ENCODE peak calls at places on chromosomes 7 and 10, in nine cellular contexts. A is T47D; C is naive thymus-derived CD8-positive, alpha-beta T cell; T is CD8-positive, alpha-beta T cell; D is iris pigment epithelial cell; Z is adrenal gland; J is MV-4-11; S is WTC11; I is activated naive CD8-positive, alpha-beta T cell treated with anti-CD3 and anti-CD28 coated beads for 36 hours. E is an unnamed sample.

GRCh38 chr10:32005050-32005449 is 51.2 kb downstream of the KIF5B start:
- DNase-seq in Z (no peak), T (peak), J (peak), I (peak), D (peak), A (peak), S (peak), C (no peak), E (peak)

GRCh38 chr7:47418910-47419309 is 163.0 kb downstream of the TNS3 start:
- DNase-seq in T (no peak), I (no peak), D (peak), J (no peak), A (no peak), S (no peak), C (no peak), Z (no peak), E (no peak)

GRCh38 chr10:124912487-124912886 is 29.4 kb upstream of the ZRANB1 start:
- DNase-seq in S (no peak), I (no peak), C (no peak), D (no peak), A (no peak), J (no peak), Z (no peak), T (no peak), E (no peak)

GRCh38 chr10:97771913-97772823 is at the start of gene SFRP5:
- DNase-seq in D (no peak), T (no peak), J (no peak), A (no peak), I (peak), Z (no peak), C (no peak), S (peak), E (no peak)

GRCh38 chr10:34254596-34254995 is 560.5 kb downstream of the PARD3 start:
- DNase-seq in C (no peak), D (peak), J (peak), T (no peak), I (peak), Z (no peak), S (no peak), A (no peak), E (peak)

GRCh38 chr10:86047588-86047987 is 319.0 kb downstream of the GRID1 start:
- DNase-seq in A (no peak), I (peak), Z (no peak), C (no peak), S (no peak), J (peak), T (no peak), D (no peak), E (peak)

GRCh38 chr10:98610855-98611254 is 164.1 kb upstream of the HPS1 start:
- DNase-seq in J (no peak), S (no peak), C (no peak), A (no peak), I (no peak), Z (no peak), D (no peak), T (no peak), E (no peak)

GRCh38 chr7:80087051-80087767 is 47.4 kb upstream of the GNAI1 start:
- DNase-seq in S (no peak), J (no peak), T (no peak), Z (no peak), D (peak), I (no peak), C (no peak), A (peak), E (no peak)

GRCh38 chr10:14603539-14604102 is 171.1 kb downstream of the FAM107B start:
- DNase-seq in D (no peak), T (no peak), J (peak), Z (no peak), S (no peak), C (peak), I (peak), A (peak), E (no peak)

GRCh38 chr10:19874791-19875190 is 58.6 kb downstream of the PLXDC2 start:
- DNase-seq in I (no peak), T (no peak), J (no peak), Z (no peak), A (peak), S (no peak), C (no peak), D (peak), E (no peak)

GRCh38 chr10:92691591-92692084 is 1.9 kb downstream of the HHEX start:
- DNase-seq in D (no peak), S (peak), I (peak), Z (peak), C (no peak), J (peak), T (peak), A (no peak), E (no peak)

GRCh38 chr7:22393825-22394458 is 37.0 kb upstream of the RAPGEF5 start:
- DNase-seq in J (no peak), T (no peak), D (peak), I (no peak), Z (no peak), S (no peak), A (no peak), C (no peak), E (no peak)

GRCh38 chr7:159078911-159079270 is 65.8 kb downstream of the VIPR2 start:
- DNase-seq in J (no peak), T (no peak), Z (no peak), D (no peak), C (no peak), A (no peak), S (no peak), I (no peak), E (no peak)

GRCh38 chr7:105734233-105734632 is 142.2 kb downstream of the ATXN7L1 start:
- DNase-seq in S (no peak), T (no peak), Z (no peak), D (no peak), J (no peak), C (no peak), I (no peak), A (no peak), E (no peak)

GRCh38 chr10:72419241-72419640 is 64.5 kb upstream of the DNAJB12 start:
- DNase-seq in C (no peak), Z (no peak), T (no peak), J (no peak), S (no peak), I (no peak), A (no peak), D (no peak), E (peak)

GRCh38 chr7:17234398-17235021 is 63.9 kb upstream of the AHR start:
- DNase-seq in Z (peak), I (peak), T (peak), J (peak), C (no peak), D (peak), A (no peak), S (no peak), E (peak)

GRCh38 chr7:44061645-44062179 is 3.7 kb downstream of the PGAM2 start:
- DNase-seq in A (no peak), T (no peak), S (no peak), J (no peak), D (no peak), Z (no peak), I (no peak), C (no peak), E (no peak)

GRCh38 chr10:88157981-88158465 is 294.6 kb downstream of the PTEN start:
- DNase-seq in I (no peak), C (no peak), A (no peak), J (peak), S (no peak), T (no peak), D (peak), Z (no peak), E (no peak)

GRCh38 chr7:1274876-1275684 is 42.4 kb downstream of the UNCX start:
- DNase-seq in T (no peak), D (no peak), S (no peak), J (no peak), Z (no peak), A (no peak), C (no peak), I (no peak), E (no peak)

GRCh38 chr7:98555403-98555802 is 61.7 kb upstream of the NPTX2 start:
- DNase-seq in T (no peak), Z (no peak), D (no peak), I (no peak), J (no peak), S (no peak), A (no peak), C (no peak), E (no peak)

GRCh38 chr7:112448891-112449290 is 1.4 kb upstream of the IFRD1 start:
- DNase-seq in I (no peak), A (no peak), Z (no peak), J (no peak), T (no peak), S (no peak), D (no peak), C (no peak), E (no peak)

GRCh38 chr10:25758041-25758457 is 176.0 kb upstream of the MYO3A start:
- DNase-seq in S (peak), T (no peak), J (peak), I (no peak), A (peak), D (peak), Z (peak), C (no peak), E (peak)

GRCh38 chr10:75508239-75508813 is 76.9 kb downstream of the LRMDA start:
- DNase-seq in A (peak), S (no peak), C (no peak), I (no peak), D (peak), J (no peak), T (no peak), Z (no peak), E (no peak)

GRCh38 chr7:83359108-83359507 is 196.4 kb upstream of the PCLO start:
- DNase-seq in S (no peak), A (no peak), Z (no peak), C (no peak), I (no peak), T (no peak), D (no peak), J (no peak), E (no peak)

GRCh38 chr7:138032775-138033174 is 30.9 kb upstream of the CREB3L2 start:
- DNase-seq in Z (no peak), S (no peak), I (no peak), C (no peak), J (no peak), T (no peak), D (no peak), A (no peak), E (no peak)

GRCh38 chr10:29646238-29646902 is 11.6 kb upstream of the SVIL start:
- DNase-seq in I (no peak), Z (no peak), A (no peak), D (peak), T (no peak), J (peak), C (no peak), S (no peak), E (no peak)

E was measured in Jurkat, Clone E6-1.